ENCODE peak calls at places on chromosomes 7 and 10, in six cellular contexts. L, F, K, Z, D and V are unnamed samples.

GRCh38 chr7:43469051-43469450 is 113.9 kb upstream of the STK17A start:
- DNase-seq in L (no peak), F (no peak), K (no peak), Z (no peak), D (no peak), V (no peak)

GRCh38 chr10:100810091-100810834 is 64.9 kb downstream of the PAX2 start:
- DNase-seq in L (no peak), F (no peak), K (no peak), Z (no peak), D (no peak), V (no peak)

GRCh38 chr10:30002438-30003266 is 56.7 kb downstream of the JCAD start:
- DNase-seq in L (peak; percentile 27), F (no peak), K (peak; percentile 65), Z (peak; percentile 46), D (peak; percentile 83), V (peak; percentile 38)

GRCh38 chr7:79420464-79420863 is 33.0 kb downstream of the MAGI2 start:
- DNase-seq in L (no peak), F (no peak), K (peak; percentile 41), Z (no peak), D (no peak), V (no peak)

GRCh38 chr7:18509491-18509890 is 13.9 kb downstream of the HDAC9 start:
- DNase-seq in L (no peak), F (no peak), K (no peak), Z (no peak), D (no peak), V (no peak)

GRCh38 chr7:44176486-44176885 is 12.8 kb downstream of the GCK start:
- DNase-seq in L (no peak), F (no peak), K (no peak), Z (no peak), D (no peak), V (no peak)

GRCh38 chr10:7333995-7334964 is 76.6 kb downstream of the SFMBT2 start:
- DNase-seq in L (no peak), F (no peak), K (no peak), Z (no peak), D (no peak), V (no peak)

GRCh38 chr7:156496491-156497264 is 143.9 kb upstream of the RNF32 start:
- DNase-seq in L (no peak), F (no peak), K (peak; percentile 31), Z (no peak), D (no peak), V (no peak)

GRCh38 chr10:52276163-52276562 is 37.9 kb upstream of the DKK1 start:
- DNase-seq in L (no peak), F (no peak), K (no peak), Z (no peak), D (no peak), V (no peak)

GRCh38 chr10:79266543-79267312 is 80.5 kb upstream of the PPIF start:
- DNase-seq in L (peak; percentile 80), F (peak; percentile 81), K (no peak), Z (no peak), D (no peak), V (peak; percentile 74)

GRCh38 chr10:29239569-29240472 is 49.0 kb upstream of the LYZL1 start:
- DNase-seq in L (no peak), F (no peak), K (peak; percentile 57), Z (peak; percentile 54), D (peak; percentile 76), V (no peak)

GRCh38 chr7:155408657-155409586 is 49.0 kb upstream of the EN2 start:
- DNase-seq in L (no peak), F (no peak), K (peak; percentile 20), Z (no peak), D (peak; percentile 56), V (no peak)

GRCh38 chr7:104231054-104232046 is 23.5 kb upstream of the ORC5 start:
- DNase-seq in L (peak; percentile 45), F (no peak), K (peak; percentile 47), Z (peak; percentile 73), D (peak; percentile 68), V (peak; percentile 25)

GRCh38 chr7:114484226-114484625 is 69.6 kb downstream of the FOXP2 start:
- DNase-seq in L (no peak), F (no peak), K (no peak), Z (no peak), D (no peak), V (no peak)

GRCh38 chr10:131585761-131586160 is 274.2 kb upstream of the TCERG1L start:
- DNase-seq in L (no peak), F (no peak), K (no peak), Z (no peak), D (no peak), V (no peak)

GRCh38 chr10:101014230-101014884 is 14.7 kb downstream of the LZTS2 start:
- DNase-seq in L (no peak), F (no peak), K (no peak), Z (peak; percentile 73), D (peak; percentile 99), V (peak; percentile 76)

GRCh38 chr10:101478956-101479355 is 109.1 kb downstream of the POLL start:
- DNase-seq in L (no peak), F (no peak), K (no peak), Z (no peak), D (no peak), V (no peak)

GRCh38 chr7:337567-337951 is 47.6 kb downstream of the FOXL3 start:
- DNase-seq in L (no peak), F (no peak), K (no peak), Z (no peak), D (no peak), V (no peak)

DNA sequence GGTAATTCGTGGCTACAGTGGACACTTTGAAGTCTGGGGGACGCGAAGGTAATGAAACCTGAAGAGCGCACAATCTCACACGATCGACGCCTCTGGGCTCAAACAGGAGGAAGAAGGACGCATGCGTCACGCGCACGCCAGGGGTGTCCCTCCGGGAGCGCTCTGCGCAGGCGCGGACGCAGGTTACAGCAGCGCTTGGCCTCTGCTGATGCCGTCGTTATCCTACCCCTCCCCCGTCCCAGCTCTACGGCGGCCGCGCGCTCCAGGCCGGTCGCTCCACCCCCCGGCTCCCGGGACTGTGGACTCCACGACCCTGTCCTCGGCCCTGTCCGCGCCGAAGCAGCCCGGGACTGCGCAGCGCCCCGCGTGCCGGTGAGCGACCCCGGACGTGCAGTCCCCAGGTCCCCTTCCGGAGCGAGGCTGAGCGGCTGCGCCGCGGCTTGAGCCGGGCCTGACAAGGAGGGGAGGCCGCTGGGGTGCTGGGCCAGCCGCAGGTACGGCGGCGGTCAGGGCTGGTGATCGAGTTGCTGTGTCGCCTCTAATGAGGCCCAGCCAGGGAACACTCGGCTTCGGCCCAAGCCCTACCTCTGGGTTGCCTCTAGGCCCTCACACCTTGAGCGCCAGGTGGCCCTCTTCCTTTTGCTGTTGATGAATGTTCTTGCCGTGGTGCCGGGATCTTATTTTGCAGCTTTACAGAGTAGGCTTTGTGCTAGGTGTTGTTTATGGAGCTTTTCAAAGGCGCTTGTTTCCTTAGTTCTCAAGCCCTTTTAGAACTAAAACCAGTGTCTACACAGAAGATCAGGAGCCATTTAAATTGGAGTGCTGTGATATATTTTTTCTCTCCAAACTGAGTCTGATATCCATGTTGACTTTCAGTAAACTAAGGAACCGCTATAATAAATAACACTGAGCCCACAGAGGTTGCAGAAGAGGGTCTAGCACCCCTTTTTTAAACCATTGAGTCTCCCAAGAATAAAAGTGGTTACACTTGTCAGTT is at the start of gene TMEM106B:
- DNase-seq in L (peak; percentile 68), F (peak; percentile 82), K (peak; percentile 92), Z (peak; percentile 95), D (peak; percentile 97), V (peak; percentile 57)
- TF ChIP-seq POLR2AphosphoS5 in L (no peak), F (peak; percentile 83), K (peak; percentile 92), Z (peak; percentile 79), D (peak; percentile 85), V (peak; percentile 63)

GRCh38 chr10:31660301-31660700 is 268.3 kb downstream of the ARHGAP12 start:
- DNase-seq in L (no peak), F (no peak), K (no peak), Z (no peak), D (no peak), V (no peak)
- TF ChIP-seq TAF1 in L (no peak), F (no peak), K (no peak), Z (no peak), D (no peak), V (no peak)

DNA sequence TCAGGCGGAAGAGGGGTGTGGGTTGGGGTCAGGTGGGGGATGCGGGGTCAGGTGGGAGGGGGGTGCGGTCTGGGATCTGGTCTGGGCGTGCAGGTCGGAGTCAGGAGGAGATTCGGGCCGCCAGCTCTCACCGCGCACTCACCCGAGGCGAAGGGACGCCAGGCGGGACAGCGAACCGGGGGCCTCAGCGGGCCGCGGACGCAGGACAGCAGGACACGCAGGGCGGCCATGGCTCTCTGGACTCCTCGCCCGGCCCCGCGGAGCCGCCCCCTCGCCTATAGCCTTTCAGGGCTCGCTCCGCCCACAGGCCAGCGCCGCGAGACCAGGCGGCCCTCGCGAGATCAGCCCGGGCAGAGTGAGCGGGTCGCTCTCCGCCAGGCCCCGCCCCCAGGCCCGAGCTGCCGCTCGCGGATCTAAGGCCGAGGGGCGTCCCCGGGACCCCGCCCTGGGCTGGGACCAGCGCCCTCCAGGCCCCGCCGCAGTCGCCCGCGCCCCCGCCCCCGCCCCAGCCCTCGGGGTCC is at the start of gene ECHS1:
- DNase-seq in L (peak; percentile 100), F (peak; percentile 58), K (peak; percentile 84), Z (peak; percentile 96), D (peak; percentile 99), V (peak; percentile 100)
- TF ChIP-seq POLR2A in L (peak; percentile 83), F (peak; percentile 97), K (peak; percentile 86), Z (peak; percentile 77), D (peak; percentile 82), V (peak; percentile 90)

DNA sequence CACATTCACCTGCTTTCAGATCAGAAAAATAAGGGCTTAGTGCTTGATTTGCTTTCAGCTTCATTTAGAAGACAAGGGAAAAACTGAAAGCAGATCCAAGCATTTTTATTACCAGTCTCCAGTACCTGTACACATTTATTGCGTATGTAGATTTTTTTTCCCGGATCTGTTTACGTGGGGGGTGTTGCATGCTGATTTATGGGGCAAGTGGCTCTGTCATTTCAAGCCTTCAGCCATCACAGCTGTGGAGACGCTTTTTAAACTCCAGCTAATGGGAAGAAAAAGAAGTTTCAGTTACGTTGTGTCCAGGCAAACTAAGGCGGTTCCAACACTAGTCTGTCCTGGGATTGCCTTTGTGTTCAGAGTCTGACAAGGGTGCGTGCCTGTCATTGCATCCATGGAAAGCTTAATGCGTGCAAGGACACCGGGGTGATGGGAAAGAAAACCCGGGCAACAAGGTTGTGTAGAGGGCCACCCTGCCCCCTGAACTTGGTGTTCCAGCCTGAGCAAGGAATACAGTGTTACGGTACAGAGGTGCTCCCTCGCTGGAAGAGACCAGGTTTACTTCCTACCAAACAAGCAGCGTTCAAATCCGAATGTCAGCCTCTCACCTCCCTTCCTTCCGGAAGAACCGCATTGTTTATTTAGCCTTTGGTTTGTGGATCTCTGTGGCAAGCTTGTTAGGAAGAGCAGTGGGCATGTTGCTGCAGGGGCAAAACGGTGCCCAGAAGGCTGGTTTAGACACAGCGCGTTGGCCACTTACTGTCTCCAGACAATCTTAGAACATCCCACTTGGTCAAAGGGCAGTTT is 128.2 kb downstream of the FGFR2 start:
- DNase-seq in L (no peak), F (no peak), K (no peak), Z (no peak), D (no peak), V (no peak)
- TF ChIP-seq POLR2AphosphoS5 in L (no peak), F (no peak), K (no peak), Z (no peak), D (no peak), V (no peak)

DNA sequence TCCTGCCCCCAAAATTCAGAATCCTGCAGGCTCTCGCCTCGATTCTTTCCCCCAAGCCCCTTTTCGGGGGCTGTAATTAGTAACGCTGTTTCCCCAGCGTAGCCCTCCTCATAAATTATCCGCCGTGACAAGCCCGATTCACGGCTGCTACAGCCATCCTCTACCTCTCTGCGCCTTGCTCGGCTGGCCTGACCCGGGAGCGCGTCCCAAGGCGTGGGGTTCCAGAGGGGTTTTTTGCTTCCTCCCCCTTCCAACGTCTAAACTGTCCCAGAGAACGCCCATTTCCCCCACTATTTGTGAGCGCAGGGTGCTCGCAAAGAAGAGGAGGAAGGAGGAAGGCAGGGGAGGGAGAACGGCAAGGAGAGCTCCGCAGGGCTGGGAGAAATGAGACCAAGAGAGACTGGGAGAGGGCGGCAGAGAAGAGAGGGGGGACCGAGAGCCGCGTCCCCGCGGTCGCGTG is 889 bp downstream of the HOXA5 start:
- DNase-seq in L (no peak), F (no peak), K (no peak), Z (no peak), D (no peak), V (no peak)
- TF ChIP-seq TAF1 in L (no peak), F (no peak), K (no peak), Z (no peak), D (no peak), V (no peak)